ENCODE peak calls at places on chromosomes 4 and X, in five cellular contexts. One of them, this sample, is unnamed.

GRCh38 chr4:7831330-7831729 is 108.3 kb downstream of the AFAP1 start:
- DNase-seq in spleen: no peak
- DNase-seq in heart right ventricle: peak
- DNase-seq in ovary: no peak
- DNase-seq in AG04450: peak
- DNase-seq in this sample: peak

GRCh38 chrX:138858438-138858837 is 146.9 kb upstream of the FGF13 start:
- DNase-seq in ovary: no peak
- DNase-seq in spleen: no peak
- DNase-seq in AG04450: peak
- DNase-seq in heart right ventricle: no peak
- DNase-seq in this sample: no peak

GRCh38 chrX:147476008-147476407 is 435.7 kb upstream of the FMR1 start:
- DNase-seq in AG04450: no peak
- DNase-seq in spleen: no peak
- DNase-seq in ovary: no peak
- DNase-seq in heart right ventricle: peak
- DNase-seq in this sample: no peak

GRCh38 chr4:1104647-1105046 is 8.7 kb downstream of the RNF212 start:
- DNase-seq in ovary: no peak
- DNase-seq in heart right ventricle: no peak
- DNase-seq in AG04450: no peak
- DNase-seq in spleen: no peak
- DNase-seq in this sample: no peak

GRCh38 chr4:149706942-149707341 is 108.7 kb downstream of the IQCM start:
- DNase-seq in spleen: no peak
- DNase-seq in heart right ventricle: no peak
- DNase-seq in AG04450: peak
- DNase-seq in ovary: no peak
- DNase-seq in this sample: no peak

GRCh38 chr4:8709729-8710360 is 117.3 kb downstream of the CPZ start:
- DNase-seq in AG04450: no peak
- DNase-seq in heart right ventricle: no peak
- DNase-seq in ovary: no peak
- DNase-seq in spleen: peak
- DNase-seq in this sample: peak

GRCh38 chrX:49233176-49233575 is at the start of gene CACNA1F:
- DNase-seq in spleen: no peak
- DNase-seq in ovary: no peak
- DNase-seq in heart right ventricle: no peak
- DNase-seq in AG04450: no peak
- DNase-seq in this sample: no peak

GRCh38 chr4:24476209-24476781 is 108.1 kb downstream of the DHX15 start:
- DNase-seq in spleen: no peak
- DNase-seq in ovary: no peak
- DNase-seq in heart right ventricle: no peak
- DNase-seq in AG04450: no peak
- DNase-seq in this sample: no peak

GRCh38 chr4:158861281-158861680 is 92.5 kb downstream of the FNIP2 start:
- DNase-seq in AG04450: no peak
- DNase-seq in heart right ventricle: no peak
- DNase-seq in spleen: no peak
- DNase-seq in ovary: no peak
- DNase-seq in this sample: no peak

GRCh38 chrX:121546317-121546716 is 498.9 kb downstream of the GLUD2 start:
- DNase-seq in AG04450: no peak
- DNase-seq in heart right ventricle: no peak
- DNase-seq in ovary: no peak
- DNase-seq in spleen: no peak
- DNase-seq in this sample: no peak

GRCh38 chrX:31323658-31324057 is 251.8 kb upstream of the FTHL17 start:
- DNase-seq in heart right ventricle: no peak
- DNase-seq in spleen: no peak
- DNase-seq in AG04450: no peak
- DNase-seq in ovary: no peak
- DNase-seq in this sample: no peak

GRCh38 chrX:86436116-86436515 is 287.9 kb downstream of the DACH2 start:
- DNase-seq in ovary: no peak
- DNase-seq in heart right ventricle: no peak
- DNase-seq in spleen: no peak
- DNase-seq in AG04450: no peak
- DNase-seq in this sample: no peak

GRCh38 chrX:150887906-150888465 is 10.5 kb downstream of the CD99L2 start:
- DNase-seq in ovary: no peak
- DNase-seq in heart right ventricle: no peak
- DNase-seq in spleen: no peak
- DNase-seq in AG04450: no peak
- DNase-seq in this sample: no peak

GRCh38 chrX:25028726-25029125 is 13.0 kb upstream of the ARX start:
- DNase-seq in heart right ventricle: no peak
- DNase-seq in AG04450: no peak
- DNase-seq in spleen: no peak
- DNase-seq in ovary: no peak
- DNase-seq in this sample: no peak

GRCh38 chrX:87299563-87300160 is 217.9 kb upstream of the KLHL4 start:
- DNase-seq in spleen: no peak
- DNase-seq in heart right ventricle: no peak
- DNase-seq in ovary: no peak
- DNase-seq in AG04450: no peak
- DNase-seq in this sample: no peak

GRCh38 chrX:12894074-12894691 is 12.2 kb upstream of the TLR8 start:
- DNase-seq in spleen: peak
- DNase-seq in heart right ventricle: no peak
- DNase-seq in AG04450: peak
- DNase-seq in ovary: no peak
- DNase-seq in this sample: no peak

GRCh38 chr4:15436515-15436914 is 8.7 kb downstream of the C1QTNF7 start:
- DNase-seq in spleen: no peak
- DNase-seq in heart right ventricle: no peak
- DNase-seq in ovary: peak
- DNase-seq in AG04450: peak
- DNase-seq in this sample: no peak

GRCh38 chr4:73944061-73944875 is 37.6 kb downstream of the PF4 start:
- DNase-seq in ovary: peak
- DNase-seq in heart right ventricle: peak
- DNase-seq in AG04450: no peak
- DNase-seq in spleen: peak
- DNase-seq in this sample: no peak

GRCh38 chr4:33658971-33659370 is 2585.3 kb downstream of the ARAP2 start:
- DNase-seq in AG04450: no peak
- DNase-seq in spleen: no peak
- DNase-seq in ovary: no peak
- DNase-seq in heart right ventricle: no peak
- DNase-seq in this sample: no peak

GRCh38 chr4:616911-617643 is 8.3 kb upstream of the PDE6B start:
- DNase-seq in AG04450: no peak
- DNase-seq in ovary: no peak
- DNase-seq in spleen: peak
- DNase-seq in heart right ventricle: no peak
- DNase-seq in this sample: peak

GRCh38 chr4:56570041-56570440 is 64.5 kb downstream of the ARL9 start:
- DNase-seq in AG04450: no peak
- DNase-seq in ovary: no peak
- DNase-seq in spleen: no peak
- DNase-seq in heart right ventricle: no peak
- DNase-seq in this sample: no peak

GRCh38 chrX:55451990-55452824 is at the start of gene MAGEH1:
- DNase-seq in AG04450: peak
- DNase-seq in spleen: peak
- DNase-seq in ovary: peak
- DNase-seq in heart right ventricle: peak
- DNase-seq in this sample: peak

GRCh38 chr4:159451006-159451405 is 348.1 kb downstream of the RAPGEF2 start:
- DNase-seq in ovary: no peak
- DNase-seq in AG04450: no peak
- DNase-seq in heart right ventricle: no peak
- DNase-seq in spleen: no peak
- DNase-seq in this sample: no peak

GRCh38 chr4:53455766-53456165 is 78.3 kb downstream of the FIP1L1 start:
- DNase-seq in spleen: no peak
- DNase-seq in ovary: no peak
- DNase-seq in AG04450: no peak
- DNase-seq in heart right ventricle: no peak
- DNase-seq in this sample: no peak

GRCh38 chr4:169900241-169900845 is 125.9 kb downstream of the MFAP3L start:
- DNase-seq in AG04450: no peak
- DNase-seq in heart right ventricle: no peak
- DNase-seq in ovary: no peak
- DNase-seq in spleen: no peak
- DNase-seq in this sample: no peak

GRCh38 chr4:37693450-37694190 is 7.4 kb upstream of the RELL1 start:
- DNase-seq in spleen: no peak
- DNase-seq in heart right ventricle: no peak
- DNase-seq in ovary: no peak
- DNase-seq in AG04450: peak
- DNase-seq in this sample: no peak

GRCh38 chr4:152936446-152937279 is 540 bp downstream of the FHDC1 start:
- DNase-seq in ovary: no peak
- DNase-seq in AG04450: no peak
- DNase-seq in spleen: peak
- DNase-seq in heart right ventricle: no peak
- DNase-seq in this sample: no peak

GRCh38 chr4:83224502-83225197 is 59.9 kb downstream of the COQ2 start:
- DNase-seq in AG04450: no peak
- DNase-seq in heart right ventricle: no peak
- DNase-seq in ovary: no peak
- DNase-seq in spleen: no peak
- DNase-seq in this sample: no peak

GRCh38 chr4:120202222-120202621 is 135.6 kb upstream of the MAD2L1 start:
- DNase-seq in ovary: no peak
- DNase-seq in heart right ventricle: no peak
- DNase-seq in AG04450: no peak
- DNase-seq in spleen: no peak
- DNase-seq in this sample: no peak

GRCh38 chr4:52655505-52655904 is 3.6 kb downstream of the USP46 start:
- DNase-seq in heart right ventricle: no peak
- DNase-seq in spleen: no peak
- DNase-seq in AG04450: no peak
- DNase-seq in ovary: no peak
- DNase-seq in this sample: no peak

GRCh38 chr4:113222431-113222979 is 173.1 kb downstream of the ANK2 start:
- DNase-seq in ovary: no peak
- DNase-seq in heart right ventricle: no peak
- DNase-seq in spleen: no peak
- DNase-seq in AG04450: no peak
- DNase-seq in this sample: no peak

GRCh38 chrX:52363247-52363883 is 5.5 kb upstream of the XAGE2 start:
- DNase-seq in spleen: no peak
- DNase-seq in AG04450: no peak
- DNase-seq in ovary: no peak
- DNase-seq in heart right ventricle: no peak
- DNase-seq in this sample: no peak
- TF ChIP-seq CTCF in spleen: no peak
- TF ChIP-seq CTCF in AG04450: peak
- TF ChIP-seq CTCF in ovary: no peak
- TF ChIP-seq CTCF in heart right ventricle: no peak
- TF ChIP-seq CTCF in this sample: no peak

DNA sequence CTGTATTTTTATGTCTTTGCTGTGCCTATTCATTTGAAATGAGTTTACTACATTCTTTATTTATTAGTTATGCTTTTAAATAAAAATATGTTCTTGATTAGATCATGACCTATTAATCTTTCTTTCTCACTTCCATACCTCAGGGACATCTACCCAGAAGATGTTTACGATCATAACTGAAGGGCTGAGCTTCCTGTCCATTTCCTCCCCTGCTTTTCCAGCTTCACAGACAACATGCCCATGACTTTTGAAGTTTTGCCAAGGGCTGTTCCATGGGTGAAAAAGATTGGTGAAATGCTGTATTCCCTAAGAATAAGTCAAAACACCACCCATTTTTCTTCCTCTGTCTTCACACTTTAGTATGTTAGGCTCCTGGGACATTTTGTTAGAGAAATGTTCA is 99.7 kb upstream of the DDIT4L start:
- DNase-seq in heart right ventricle: no peak
- DNase-seq in AG04450: no peak
- DNase-seq in spleen: no peak
- DNase-seq in ovary: no peak
- DNase-seq in this sample: no peak
- H3K27ac ChIP-seq in heart right ventricle: no peak
- H3K27ac ChIP-seq in AG04450: no peak
- H3K27ac ChIP-seq in spleen: no peak
- H3K27ac ChIP-seq in ovary: no peak
- H3K27ac ChIP-seq in this sample: no peak

GRCh38 chrX:71911731-71912050 is 1.0 kb downstream of the NHSL2 start:
- DNase-seq in ovary: no peak
- DNase-seq in AG04450: no peak
- DNase-seq in heart right ventricle: no peak
- DNase-seq in spleen: no peak
- DNase-seq in this sample: no peak

GRCh38 chrX:71911023-71911730 is 532 bp downstream of the NHSL2 start:
- DNase-seq in ovary: peak
- DNase-seq in heart right ventricle: no peak
- DNase-seq in AG04450: no peak
- DNase-seq in spleen: no peak
- DNase-seq in this sample: no peak

GRCh38 chrX:71913156-71913950 is 2.7 kb downstream of the NHSL2 start:
- DNase-seq in AG04450: no peak
- DNase-seq in heart right ventricle: no peak
- DNase-seq in ovary: no peak
- DNase-seq in spleen: no peak
- DNase-seq in this sample: no peak

GRCh38 chrX:71910526-71911022 is at the start of gene NHSL2:
- DNase-seq in AG04450: no peak
- DNase-seq in spleen: no peak
- DNase-seq in heart right ventricle: peak
- DNase-seq in ovary: no peak
- DNase-seq in this sample: no peak

GRCh38 chrX:71912156-71912555 is 1.5 kb downstream of the NHSL2 start:
- DNase-seq in heart right ventricle: no peak
- DNase-seq in AG04450: no peak
- DNase-seq in ovary: no peak
- DNase-seq in spleen: no peak
- DNase-seq in this sample: no peak
- H3K4me3 ChIP-seq in heart right ventricle: peak
- H3K4me3 ChIP-seq in AG04450: peak
- H3K4me3 ChIP-seq in ovary: peak
- H3K4me3 ChIP-seq in spleen: no peak
- H3K4me3 ChIP-seq in this sample: peak

GRCh38 chr4:162557516-162558106 is 393.8 kb upstream of the FSTL5 start:
- DNase-seq in spleen: no peak
- DNase-seq in heart right ventricle: no peak
- DNase-seq in ovary: no peak
- DNase-seq in AG04450: no peak
- DNase-seq in this sample: no peak

GRCh38 chr4:162565730-162566129 is 401.9 kb upstream of the FSTL5 start:
- DNase-seq in ovary: no peak
- DNase-seq in AG04450: no peak
- DNase-seq in spleen: no peak
- DNase-seq in heart right ventricle: no peak
- DNase-seq in this sample: no peak

DNA sequence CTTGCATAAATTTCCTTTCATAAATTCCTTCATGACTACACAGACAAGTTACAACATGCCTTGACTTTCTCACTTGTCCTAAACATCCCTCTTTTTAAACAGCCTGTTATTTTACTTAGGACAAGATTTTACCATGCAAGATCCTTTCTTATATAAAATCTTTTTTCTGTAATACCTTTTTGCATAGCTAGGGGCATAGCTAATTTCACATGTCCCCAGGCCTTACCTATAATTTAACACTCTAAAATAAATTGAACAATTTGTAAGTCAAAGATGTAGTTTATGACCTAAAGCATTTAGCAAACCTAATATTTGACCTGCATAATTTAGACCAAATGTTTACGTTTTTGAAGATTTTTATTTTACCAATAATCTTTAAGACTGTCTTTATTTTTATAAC is 396.3 kb upstream of the FSTL5 start:
- DNase-seq in ovary: no peak
- DNase-seq in AG04450: no peak
- DNase-seq in heart right ventricle: no peak
- DNase-seq in spleen: no peak
- DNase-seq in this sample: no peak
- TF ChIP-seq CTCF in ovary: no peak
- TF ChIP-seq CTCF in AG04450: no peak
- TF ChIP-seq CTCF in heart right ventricle: no peak
- TF ChIP-seq CTCF in spleen: no peak
- TF ChIP-seq CTCF in this sample: no peak